ENCODE peak calls at places on chromosomes 1 and 21, in four cellular contexts. V is GM23338, Y is RWPE1, G is brain microvascular endothelial cell. M is an unnamed sample.
A peak's percentile ranks its signal among the peaks of the same experiment; 100 is the strongest.

GRCh38 chr1:54464477-54465146 is 58.4 kb upstream of the SSBP3 start:
- DNase-seq in V (peak; percentile 60), Y (no peak), G (no peak), M (no peak)

GRCh38 chr1:208980590-208980989 is 602.9 kb upstream of the CAMK1G start:
- DNase-seq in V (no peak), Y (peak; percentile 33), G (no peak), M (no peak)

GRCh38 chr1:54355931-54356679 is 50.1 kb downstream of the SSBP3 start:
- DNase-seq in V (no peak), Y (no peak), G (no peak), M (no peak)

GRCh38 chr1:93608188-93609109 is 73.2 kb downstream of the BCAR3 start:
- DNase-seq in V (no peak), Y (no peak), G (no peak), M (no peak)

GRCh38 chr1:198638441-198638840 is 399 bp upstream of the PTPRC start:
- DNase-seq in V (no peak), Y (no peak), G (no peak), M (no peak)

GRCh38 chr1:229024528-229025119 is 246.3 kb upstream of the RAB4A start:
- DNase-seq in V (no peak), Y (peak; percentile 80), G (peak; percentile 89), M (peak; percentile 37)

GRCh38 chr1:19969898-19970660 is 9.3 kb downstream of the PLA2G2A start:
- DNase-seq in V (no peak), Y (no peak), G (no peak), M (no peak)

GRCh38 chr1:109490029-109490933 is 3.6 kb upstream of the CYB561D1 start:
- DNase-seq in V (peak; percentile 76), Y (peak; percentile 59), G (peak; percentile 62), M (peak; percentile 41)

GRCh38 chr21:42646836-42647235 is 6.6 kb upstream of the PDE9A start:
- DNase-seq in V (no peak), Y (no peak), G (no peak), M (no peak)

GRCh38 chr21:25862596-25862995 is 127.8 kb downstream of the GABPA start:
- DNase-seq in V (peak; percentile 69), Y (no peak), G (peak; percentile 15), M (peak; percentile 19)

GRCh38 chr1:198939946-198940345 is 301.1 kb downstream of the PTPRC start:
- DNase-seq in V (no peak), Y (no peak), G (no peak), M (no peak)

GRCh38 chr1:31531177-31532000 is 44.9 kb upstream of the TINAGL1 start:
- DNase-seq in V (no peak), Y (peak; percentile 65), G (peak; percentile 45), M (no peak)

GRCh38 chr1:205301220-205301821 is 20.2 kb downstream of the NUAK2 start:
- DNase-seq in V (peak; percentile 100), Y (peak; percentile 84), G (peak; percentile 95), M (peak; percentile 95)

GRCh38 chr1:2009297-2010053 is 5.9 kb upstream of the CFAP74 start:
- DNase-seq in V (no peak), Y (no peak), G (no peak), M (no peak)

GRCh38 chr1:110872745-110873435 is at the start of gene CD53:
- DNase-seq in V (no peak), Y (no peak), G (no peak), M (no peak)

GRCh38 chr1:196717868-196718267 is 56.8 kb upstream of the CFHR3 start:
- DNase-seq in V (no peak), Y (no peak), G (no peak), M (no peak)

GRCh38 chr1:196723325-196724185 is 51.1 kb upstream of the CFHR3 start:
- DNase-seq in V (peak; percentile 92), Y (peak; percentile 25), G (peak; percentile 47), M (peak; percentile 13)
- TF ChIP-seq CTCF in V (peak; percentile 79), Y (peak; percentile 59), G (peak; percentile 88), M (peak; percentile 68)

DNA sequence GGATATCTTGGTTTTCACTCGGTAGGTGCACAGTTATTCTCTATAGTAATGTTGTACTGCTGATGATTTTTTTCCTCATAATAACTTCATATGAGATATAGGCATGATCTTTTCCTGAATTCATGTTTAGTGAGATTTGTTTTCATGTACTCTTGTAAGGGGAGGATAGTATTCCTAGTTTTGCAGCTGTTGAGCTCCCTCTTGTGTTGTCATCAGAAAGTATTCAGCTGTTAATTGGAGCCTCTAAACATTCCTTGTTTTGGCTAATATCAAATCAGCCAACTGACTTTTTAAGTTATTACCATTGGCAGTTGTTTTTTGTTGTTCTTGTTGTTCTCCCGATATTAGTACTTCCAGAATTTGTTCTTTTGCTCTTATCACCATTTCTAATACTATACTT is 24.4 kb downstream of the OR10R2 start:
- DNase-seq in V (peak; percentile 71), Y (no peak), G (no peak), M (no peak)
- TF ChIP-seq CTCF in V (peak; percentile 79), Y (no peak), G (no peak), M (no peak)

DNA sequence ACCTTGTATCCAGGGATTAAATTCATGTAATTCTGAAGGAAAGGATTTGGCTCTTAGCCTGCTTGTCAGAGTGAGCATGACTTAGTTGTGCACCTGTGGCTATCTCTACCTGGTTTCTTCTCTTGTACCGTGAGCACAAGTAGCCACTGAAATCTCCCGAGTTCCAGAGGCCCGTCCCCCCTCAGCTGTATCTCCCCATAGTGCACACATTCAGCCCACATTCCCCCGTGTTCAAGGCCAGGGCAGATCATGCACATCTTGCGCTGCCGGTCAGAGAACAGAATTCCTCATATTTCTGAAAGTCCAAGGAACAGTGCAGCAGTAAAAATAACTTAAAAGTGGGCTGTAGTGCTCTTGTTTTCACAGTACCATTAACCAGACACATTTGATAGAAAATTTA is 2.4 kb downstream of the TENT5C start:
- DNase-seq in V (no peak), Y (no peak), G (no peak), M (no peak)
- TF ChIP-seq CTCF in V (no peak), Y (no peak), G (no peak), M (no peak)

GRCh38 chr1:156500847-156501686 is 492 bp upstream of the MEF2D start:
- DNase-seq in V (peak; percentile 95), Y (peak; percentile 99), G (peak; percentile 88), M (peak; percentile 89)
- TF ChIP-seq CTCF in V (peak; percentile 41), Y (no peak), G (peak; percentile 68), M (peak; percentile 52)

GRCh38 chr1:189678779-189679178 is 798.9 kb downstream of the BRINP3 start:
- DNase-seq in V (peak; percentile 50), Y (no peak), G (no peak), M (no peak)
- TF ChIP-seq CTCF in V (peak; percentile 71), Y (no peak), G (peak; percentile 7), M (no peak)

GRCh38 chr1:101200513-101200912 is 36.3 kb upstream of the S1PR1 start:
- DNase-seq in V (peak; percentile 64), Y (peak; percentile 82), G (peak; percentile 91), M (peak; percentile 48)
- TF ChIP-seq CTCF in V (no peak), Y (no peak), G (no peak), M (no peak)

GRCh38 chr21:30839304-30839703 is 9.7 kb upstream of the KRTAP7-1 start:
- DNase-seq in V (peak; percentile 82), Y (peak; percentile 62), G (peak; percentile 4), M (no peak)
- TF ChIP-seq CTCF in V (peak; percentile 73), Y (peak; percentile 18), G (peak; percentile 45), M (peak; percentile 42)

DNA sequence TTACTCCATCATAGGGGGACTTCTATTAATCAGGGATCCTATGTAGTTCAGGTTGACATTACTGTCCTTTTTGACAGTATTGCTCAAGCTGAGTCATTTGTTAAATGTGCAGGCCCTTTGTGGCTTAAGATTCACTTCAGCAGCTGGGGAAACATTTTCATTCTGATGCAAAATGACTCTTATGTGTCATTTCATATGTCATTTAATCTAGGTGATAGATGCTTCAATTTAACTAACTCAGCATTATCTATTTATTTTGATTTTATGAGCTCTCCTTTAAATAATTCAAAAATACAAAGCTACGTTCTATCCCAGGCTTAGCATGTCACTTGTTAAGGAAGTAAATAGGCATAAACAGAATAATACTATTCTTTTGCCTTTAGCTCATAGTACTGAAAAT is 686.8 kb upstream of the NCAM2 start:
- DNase-seq in V (no peak), Y (no peak), G (no peak), M (no peak)
- TF ChIP-seq CTCF in V (no peak), Y (no peak), G (no peak), M (no peak)

DNA sequence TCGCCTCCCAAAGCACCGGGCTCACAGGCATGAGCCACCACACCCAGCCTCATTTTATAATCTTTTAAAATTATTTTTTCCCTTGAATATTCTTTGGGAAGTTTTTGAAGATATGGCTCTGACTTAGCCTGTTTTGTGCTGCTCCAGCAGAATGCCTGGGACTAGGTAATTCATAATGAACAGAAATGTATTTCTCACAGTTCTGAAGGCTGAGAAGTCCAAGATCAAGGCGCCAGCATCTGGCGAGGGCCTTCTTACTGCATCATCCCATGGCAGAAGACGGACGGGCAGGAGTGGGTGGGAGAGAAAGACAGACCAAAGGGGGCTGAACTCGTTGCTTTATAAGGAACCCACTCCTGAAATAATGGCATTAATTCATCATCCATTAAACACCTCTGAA is 99.0 kb upstream of the SLC25A33 start:
- DNase-seq in V (no peak), Y (no peak), G (no peak), M (no peak)
- TF ChIP-seq CTCF in V (no peak), Y (no peak), G (no peak), M (no peak)

DNA sequence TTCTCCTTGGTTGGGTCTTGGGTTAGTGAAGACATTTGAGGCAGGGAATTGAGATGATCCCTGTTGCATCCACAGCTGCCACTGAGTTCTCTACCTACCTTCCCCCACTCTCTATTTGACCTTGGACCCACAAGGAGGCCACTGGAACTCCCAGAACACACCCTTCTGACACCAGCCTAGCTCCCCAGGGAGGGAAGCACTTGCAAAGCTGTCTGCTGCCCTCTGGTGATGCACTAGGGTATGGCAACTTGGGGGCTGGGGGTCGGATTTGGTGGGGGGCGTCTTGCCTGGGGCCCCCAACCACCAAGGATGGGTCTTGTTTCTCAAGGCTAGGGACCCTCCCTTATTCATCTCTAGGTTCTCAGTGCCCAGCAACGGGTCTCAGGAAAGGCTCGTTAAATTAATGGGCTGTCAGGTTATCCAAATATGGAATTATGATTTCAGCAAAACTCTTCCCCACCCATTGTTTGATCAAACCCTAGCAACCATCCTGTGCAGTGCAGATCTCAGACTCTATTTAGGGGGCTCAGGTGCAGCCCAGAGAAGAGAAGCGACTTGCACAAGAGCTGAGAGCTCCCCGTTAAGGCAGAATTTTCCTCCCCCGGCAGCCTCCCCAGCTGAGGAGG is 177.8 kb upstream of the KLHDC7A start:
- DNase-seq in V (peak; percentile 58), Y (no peak), G (no peak), M (no peak)
- TF ChIP-seq CTCF in V (peak; percentile 93), Y (peak; percentile 18), G (peak; percentile 41), M (peak; percentile 32)

M was measured in astrocyte of the cerebellum.